ENCODE peak calls at places on chromosomes 7 and 10, in eight cellular contexts. One of them, this sample, is unnamed.

GRCh38 chr10:133087679-133088523 is at the start of gene ADGRA1:
- DNase-seq in cardiac muscle cell: peak; percentile 58
- DNase-seq in DND-41: no peak
- DNase-seq in stimulated activated CD8-positive, alpha-beta memory T cell treated with anti-CD3 and anti-CD28 coated beads, Interleukin-2, amount 100 ng/mL, for 1 hour: no peak
- DNase-seq in stimulated activated CD4-positive, alpha-beta T cell treated with anti-CD3 and anti-CD28 coated beads, Interleukin-2, amount 100 ng/mL, for 24 hours: peak; percentile 19
- DNase-seq in fibroblast of the aortic adventitia: no peak
- DNase-seq in fibroblast of the conjunctiva: no peak
- DNase-seq in NCI-H1417 treated with DMSO at 0.1 percent for 48 hours: no peak
- DNase-seq in this sample: peak; percentile 29

GRCh38 chr10:10222288-10222945 is 795.3 kb upstream of the CELF2 start:
- DNase-seq in cardiac muscle cell: no peak
- DNase-seq in DND-41: no peak
- DNase-seq in stimulated activated CD8-positive, alpha-beta memory T cell treated with anti-CD3 and anti-CD28 coated beads, Interleukin-2, amount 100 ng/mL, for 1 hour: no peak
- DNase-seq in stimulated activated CD4-positive, alpha-beta T cell treated with anti-CD3 and anti-CD28 coated beads, Interleukin-2, amount 100 ng/mL, for 24 hours: no peak
- DNase-seq in fibroblast of the aortic adventitia: peak; percentile 0
- DNase-seq in fibroblast of the conjunctiva: peak; percentile 17
- DNase-seq in NCI-H1417 treated with DMSO at 0.1 percent for 48 hours: no peak
- DNase-seq in this sample: no peak

GRCh38 chr10:117363027-117363426 is 12.2 kb downstream of the PDZD8 start:
- DNase-seq in cardiac muscle cell: no peak
- DNase-seq in DND-41: no peak
- DNase-seq in stimulated activated CD8-positive, alpha-beta memory T cell treated with anti-CD3 and anti-CD28 coated beads, Interleukin-2, amount 100 ng/mL, for 1 hour: no peak
- DNase-seq in stimulated activated CD4-positive, alpha-beta T cell treated with anti-CD3 and anti-CD28 coated beads, Interleukin-2, amount 100 ng/mL, for 24 hours: no peak
- DNase-seq in fibroblast of the aortic adventitia: no peak
- DNase-seq in fibroblast of the conjunctiva: no peak
- DNase-seq in NCI-H1417 treated with DMSO at 0.1 percent for 48 hours: no peak
- DNase-seq in this sample: peak; percentile 21

GRCh38 chr7:36188923-36189322 is 35.9 kb downstream of the EEPD1 start:
- DNase-seq in cardiac muscle cell: no peak
- DNase-seq in DND-41: no peak
- DNase-seq in stimulated activated CD8-positive, alpha-beta memory T cell treated with anti-CD3 and anti-CD28 coated beads, Interleukin-2, amount 100 ng/mL, for 1 hour: no peak
- DNase-seq in stimulated activated CD4-positive, alpha-beta T cell treated with anti-CD3 and anti-CD28 coated beads, Interleukin-2, amount 100 ng/mL, for 24 hours: no peak
- DNase-seq in fibroblast of the aortic adventitia: no peak
- DNase-seq in fibroblast of the conjunctiva: no peak
- DNase-seq in NCI-H1417 treated with DMSO at 0.1 percent for 48 hours: no peak
- DNase-seq in this sample: no peak

GRCh38 chr10:84204610-84205009 is 10.3 kb downstream of the CDHR1 start:
- DNase-seq in cardiac muscle cell: no peak
- DNase-seq in DND-41: no peak
- DNase-seq in stimulated activated CD8-positive, alpha-beta memory T cell treated with anti-CD3 and anti-CD28 coated beads, Interleukin-2, amount 100 ng/mL, for 1 hour: no peak
- DNase-seq in stimulated activated CD4-positive, alpha-beta T cell treated with anti-CD3 and anti-CD28 coated beads, Interleukin-2, amount 100 ng/mL, for 24 hours: no peak
- DNase-seq in fibroblast of the aortic adventitia: no peak
- DNase-seq in fibroblast of the conjunctiva: no peak
- DNase-seq in NCI-H1417 treated with DMSO at 0.1 percent for 48 hours: no peak
- DNase-seq in this sample: no peak

GRCh38 chr10:116146374-116146773 is 126.6 kb downstream of the GFRA1 start:
- DNase-seq in cardiac muscle cell: peak; percentile 5
- DNase-seq in DND-41: no peak
- DNase-seq in stimulated activated CD8-positive, alpha-beta memory T cell treated with anti-CD3 and anti-CD28 coated beads, Interleukin-2, amount 100 ng/mL, for 1 hour: no peak
- DNase-seq in stimulated activated CD4-positive, alpha-beta T cell treated with anti-CD3 and anti-CD28 coated beads, Interleukin-2, amount 100 ng/mL, for 24 hours: no peak
- DNase-seq in fibroblast of the aortic adventitia: no peak
- DNase-seq in fibroblast of the conjunctiva: no peak
- DNase-seq in NCI-H1417 treated with DMSO at 0.1 percent for 48 hours: no peak
- DNase-seq in this sample: peak; percentile 70

GRCh38 chr10:97888641-97889262 is 39.1 kb downstream of the GOLGA7B start:
- DNase-seq in cardiac muscle cell: no peak
- DNase-seq in DND-41: no peak
- DNase-seq in stimulated activated CD8-positive, alpha-beta memory T cell treated with anti-CD3 and anti-CD28 coated beads, Interleukin-2, amount 100 ng/mL, for 1 hour: no peak
- DNase-seq in stimulated activated CD4-positive, alpha-beta T cell treated with anti-CD3 and anti-CD28 coated beads, Interleukin-2, amount 100 ng/mL, for 24 hours: peak; percentile 25
- DNase-seq in fibroblast of the aortic adventitia: peak; percentile 13
- DNase-seq in fibroblast of the conjunctiva: peak; percentile 48
- DNase-seq in NCI-H1417 treated with DMSO at 0.1 percent for 48 hours: peak; percentile 37
- DNase-seq in this sample: peak; percentile 73

GRCh38 chr10:82811621-82812020 is 936.6 kb downstream of the NRG3 start:
- DNase-seq in cardiac muscle cell: peak; percentile 18
- DNase-seq in DND-41: no peak
- DNase-seq in stimulated activated CD8-positive, alpha-beta memory T cell treated with anti-CD3 and anti-CD28 coated beads, Interleukin-2, amount 100 ng/mL, for 1 hour: no peak
- DNase-seq in stimulated activated CD4-positive, alpha-beta T cell treated with anti-CD3 and anti-CD28 coated beads, Interleukin-2, amount 100 ng/mL, for 24 hours: no peak
- DNase-seq in fibroblast of the aortic adventitia: peak; percentile 16
- DNase-seq in fibroblast of the conjunctiva: peak; percentile 0
- DNase-seq in NCI-H1417 treated with DMSO at 0.1 percent for 48 hours: no peak
- DNase-seq in this sample: peak; percentile 15

GRCh38 chr10:116974442-116975005 is 30.5 kb downstream of the SHTN1 start:
- DNase-seq in cardiac muscle cell: no peak
- DNase-seq in DND-41: no peak
- DNase-seq in stimulated activated CD8-positive, alpha-beta memory T cell treated with anti-CD3 and anti-CD28 coated beads, Interleukin-2, amount 100 ng/mL, for 1 hour: no peak
- DNase-seq in stimulated activated CD4-positive, alpha-beta T cell treated with anti-CD3 and anti-CD28 coated beads, Interleukin-2, amount 100 ng/mL, for 24 hours: no peak
- DNase-seq in fibroblast of the aortic adventitia: peak; percentile 73
- DNase-seq in fibroblast of the conjunctiva: peak; percentile 49
- DNase-seq in NCI-H1417 treated with DMSO at 0.1 percent for 48 hours: no peak
- DNase-seq in this sample: peak; percentile 46

GRCh38 chr10:103145860-103146466 is 47.1 kb downstream of the NT5C2 start:
- DNase-seq in cardiac muscle cell: peak; percentile 60
- DNase-seq in DND-41: no peak
- DNase-seq in stimulated activated CD8-positive, alpha-beta memory T cell treated with anti-CD3 and anti-CD28 coated beads, Interleukin-2, amount 100 ng/mL, for 1 hour: no peak
- DNase-seq in stimulated activated CD4-positive, alpha-beta T cell treated with anti-CD3 and anti-CD28 coated beads, Interleukin-2, amount 100 ng/mL, for 24 hours: peak; percentile 25
- DNase-seq in fibroblast of the aortic adventitia: peak; percentile 97
- DNase-seq in fibroblast of the conjunctiva: peak; percentile 90
- DNase-seq in NCI-H1417 treated with DMSO at 0.1 percent for 48 hours: no peak
- DNase-seq in this sample: peak; percentile 58

GRCh38 chr10:124621637-124622036 is 122.5 kb downstream of the FAM53B start:
- DNase-seq in cardiac muscle cell: no peak
- DNase-seq in DND-41: no peak
- DNase-seq in stimulated activated CD8-positive, alpha-beta memory T cell treated with anti-CD3 and anti-CD28 coated beads, Interleukin-2, amount 100 ng/mL, for 1 hour: no peak
- DNase-seq in stimulated activated CD4-positive, alpha-beta T cell treated with anti-CD3 and anti-CD28 coated beads, Interleukin-2, amount 100 ng/mL, for 24 hours: no peak
- DNase-seq in fibroblast of the aortic adventitia: no peak
- DNase-seq in fibroblast of the conjunctiva: no peak
- DNase-seq in NCI-H1417 treated with DMSO at 0.1 percent for 48 hours: no peak
- DNase-seq in this sample: no peak

GRCh38 chr10:119337796-119338432 is 130.5 kb downstream of the GRK5 start:
- DNase-seq in cardiac muscle cell: no peak
- DNase-seq in DND-41: no peak
- DNase-seq in stimulated activated CD8-positive, alpha-beta memory T cell treated with anti-CD3 and anti-CD28 coated beads, Interleukin-2, amount 100 ng/mL, for 1 hour: no peak
- DNase-seq in stimulated activated CD4-positive, alpha-beta T cell treated with anti-CD3 and anti-CD28 coated beads, Interleukin-2, amount 100 ng/mL, for 24 hours: no peak
- DNase-seq in fibroblast of the aortic adventitia: peak; percentile 52
- DNase-seq in fibroblast of the conjunctiva: no peak
- DNase-seq in NCI-H1417 treated with DMSO at 0.1 percent for 48 hours: no peak
- DNase-seq in this sample: peak; percentile 79

GRCh38 chr7:29345590-29345989 is 151.0 kb downstream of the CHN2 start:
- DNase-seq in cardiac muscle cell: peak; percentile 63
- DNase-seq in DND-41: peak; percentile 21
- DNase-seq in stimulated activated CD8-positive, alpha-beta memory T cell treated with anti-CD3 and anti-CD28 coated beads, Interleukin-2, amount 100 ng/mL, for 1 hour: no peak
- DNase-seq in stimulated activated CD4-positive, alpha-beta T cell treated with anti-CD3 and anti-CD28 coated beads, Interleukin-2, amount 100 ng/mL, for 24 hours: peak; percentile 12
- DNase-seq in fibroblast of the aortic adventitia: peak; percentile 40
- DNase-seq in fibroblast of the conjunctiva: no peak
- DNase-seq in NCI-H1417 treated with DMSO at 0.1 percent for 48 hours: no peak
- DNase-seq in this sample: peak; percentile 16

GRCh38 chr10:11255796-11256444 is 238.2 kb downstream of the CELF2 start:
- DNase-seq in cardiac muscle cell: no peak
- DNase-seq in DND-41: no peak
- DNase-seq in stimulated activated CD8-positive, alpha-beta memory T cell treated with anti-CD3 and anti-CD28 coated beads, Interleukin-2, amount 100 ng/mL, for 1 hour: no peak
- DNase-seq in stimulated activated CD4-positive, alpha-beta T cell treated with anti-CD3 and anti-CD28 coated beads, Interleukin-2, amount 100 ng/mL, for 24 hours: no peak
- DNase-seq in fibroblast of the aortic adventitia: no peak
- DNase-seq in fibroblast of the conjunctiva: no peak
- DNase-seq in NCI-H1417 treated with DMSO at 0.1 percent for 48 hours: no peak
- DNase-seq in this sample: no peak

GRCh38 chr10:69004821-69005220 is 16.2 kb downstream of the KIFBP start:
- DNase-seq in cardiac muscle cell: no peak
- DNase-seq in DND-41: no peak
- DNase-seq in stimulated activated CD8-positive, alpha-beta memory T cell treated with anti-CD3 and anti-CD28 coated beads, Interleukin-2, amount 100 ng/mL, for 1 hour: no peak
- DNase-seq in stimulated activated CD4-positive, alpha-beta T cell treated with anti-CD3 and anti-CD28 coated beads, Interleukin-2, amount 100 ng/mL, for 24 hours: no peak
- DNase-seq in fibroblast of the aortic adventitia: peak; percentile 84
- DNase-seq in fibroblast of the conjunctiva: peak; percentile 60
- DNase-seq in NCI-H1417 treated with DMSO at 0.1 percent for 48 hours: no peak
- DNase-seq in this sample: peak; percentile 56